ENCODE peak calls at places on chromosomes 11 and 22, in eight cellular contexts. Y is astrocyte of the cerebellum; S is fibroblast of mammary gland; C is stimulated activated naive CD4-positive, alpha-beta T cell; K is smooth muscle cell of the brain vasculature; O is ELR; Z is A549; L is NCI-H2081. M is an unnamed sample.

GRCh38 chr11:115910379-115910778 is 406.2 kb upstream of the CADM1 start:
- DNase-seq in O (no peak), Y (no peak), L (no peak), Z (no peak), C (no peak), S (no peak), K (no peak), M (no peak)

GRCh38 chr11:121535122-121535796 is 82.5 kb upstream of the SORL1-AS1 start:
- DNase-seq in K (no peak), O (peak; percentile 13), C (no peak), S (peak; percentile 53), Z (no peak), L (no peak), Y (no peak), M (no peak)

GRCh38 chr11:3795131-3796092 is 1.9 kb downstream of the NUP98 start:
- DNase-seq in Y (no peak), K (no peak), O (no peak), S (no peak), Z (no peak), L (no peak), C (no peak), M (no peak)

GRCh38 chr11:97237151-97237550 is 847.3 kb downstream of the JRKL start:
- DNase-seq in L (no peak), S (no peak), Y (no peak), O (no peak), Z (no peak), K (no peak), C (no peak), M (no peak)

GRCh38 chr11:59135648-59136461 is 6.8 kb upstream of the FAM111A start:
- DNase-seq in L (peak; percentile 55), K (peak; percentile 62), S (peak; percentile 69), Y (peak; percentile 53), O (peak; percentile 81), Z (peak; percentile 77), C (peak; percentile 86), M (peak; percentile 87)

GRCh38 chr22:43435851-43436535 is 24.2 kb downstream of the MPPED1 start:
- DNase-seq in Z (no peak), O (no peak), K (no peak), L (peak; percentile 74), Y (no peak), S (no peak), C (no peak), M (no peak)

GRCh38 chr11:76073716-76074115 is 132.6 kb downstream of the WNT11 start:
- DNase-seq in Z (no peak), K (no peak), O (no peak), C (no peak), S (peak; percentile 88), L (no peak), Y (no peak), M (no peak)

GRCh38 chr11:124756033-124756752 is 4.1 kb upstream of the VSIG2 start:
- DNase-seq in O (no peak), C (no peak), Z (no peak), K (no peak), S (no peak), Y (no peak), L (no peak), M (no peak)

GRCh38 chr11:23543651-23544216 is 683.5 kb upstream of the CCDC179 start:
- DNase-seq in O (no peak), L (no peak), C (no peak), Y (no peak), K (no peak), Z (no peak), S (no peak), M (no peak)

GRCh38 chr22:43308451-43309235 is 34.5 kb downstream of the SCUBE1 start:
- DNase-seq in Z (no peak), K (no peak), C (no peak), Y (no peak), S (no peak), O (no peak), L (no peak), M (no peak)

GRCh38 chr11:112881461-112881860 is 79.8 kb upstream of the NCAM1 start:
- DNase-seq in Z (peak; percentile 25), C (no peak), O (peak; percentile 6), Y (peak; percentile 18), S (no peak), K (no peak), L (peak; percentile 93), M (no peak)

GRCh38 chr11:14768789-14769188 is 123.2 kb downstream of the CYP2R1 start:
- DNase-seq in L (no peak), S (no peak), K (no peak), C (no peak), Y (no peak), O (no peak), Z (no peak), M (no peak)

GRCh38 chr11:107116358-107116757 is 98.1 kb upstream of the GUCY1A2 start:
- DNase-seq in Z (no peak), L (no peak), O (no peak), Y (peak; percentile 19), S (no peak), C (no peak), K (no peak), M (no peak)

GRCh38 chr11:13109616-13110015 is 100.5 kb downstream of the RASSF10 start:
- DNase-seq in C (no peak), Z (no peak), S (no peak), L (no peak), K (no peak), O (no peak), Y (no peak), M (no peak)

GRCh38 chr11:78196661-78197091 is 8.0 kb downstream of the USP35 start:
- DNase-seq in Y (no peak), S (no peak), K (no peak), L (no peak), C (no peak), Z (no peak), O (no peak), M (no peak)

GRCh38 chr11:59842316-59842715 is 3.0 kb downstream of the CBLIF start:
- DNase-seq in S (no peak), K (no peak), Y (no peak), O (no peak), Z (no peak), C (no peak), L (no peak), M (no peak)

GRCh38 chr11:24560324-24560723 is 63.5 kb downstream of the LUZP2 start:
- DNase-seq in Z (no peak), L (no peak), C (no peak), K (no peak), O (no peak), S (no peak), Y (no peak), M (no peak)

GRCh38 chr11:57674251-57674650 is 6.3 kb downstream of the ZDHHC5 start:
- DNase-seq in C (no peak), O (no peak), Y (no peak), S (no peak), K (no peak), L (no peak), Z (no peak), M (no peak)

GRCh38 chr22:44455151-44455962 is 42.7 kb downstream of the RTL6 start:
- DNase-seq in S (no peak), Y (no peak), O (no peak), L (no peak), Z (no peak), C (peak; percentile 10), K (no peak), M (no peak)

GRCh38 chr22:44180706-44181032 is at the start of gene PARVG:
- DNase-seq in Z (no peak), Y (no peak), L (no peak), O (no peak), S (no peak), K (no peak), C (no peak), M (peak; percentile 83)

GRCh38 chr11:20125927-20126326 is 34.3 kb downstream of the DBX1 start:
- DNase-seq in O (peak; percentile 62), S (peak; percentile 62), Y (no peak), K (no peak), Z (peak; percentile 29), L (no peak), C (no peak), M (no peak)